ENCODE peak calls at places on chromosomes 11 and 22, in eight cellular contexts. M, B, V, A, O, T, Y and G are unnamed samples.

GRCh38 chr11:20739004-20739612 is 69.7 kb downstream of the NELL1 start:
- DNase-seq in O (no peak), M (no peak), V (no peak), Y (no peak), B (no peak), T (no peak), A (no peak), G (no peak)

GRCh38 chr11:69002101-69002742 is 10.8 kb downstream of the MRGPRF start:
- DNase-seq in V (no peak), B (no peak), M (no peak), T (no peak), O (no peak), Y (no peak), A (no peak), G (no peak)

GRCh38 chr11:79396674-79397073 is 44.2 kb downstream of the TENM4 start:
- DNase-seq in O (no peak), T (no peak), M (no peak), B (no peak), V (no peak), A (no peak), Y (no peak), G (no peak)

GRCh38 chr11:94926698-94927237 is 46.6 kb downstream of the CWC15 start:
- DNase-seq in B (peak; percentile 31), Y (peak; percentile 83), T (peak; percentile 35), V (peak; percentile 74), M (no peak), A (no peak), O (peak; percentile 93), G (no peak)

GRCh38 chr11:104484784-104485554 is 321.0 kb upstream of the PDGFD start:
- DNase-seq in O (no peak), Y (no peak), V (no peak), A (no peak), T (no peak), B (no peak), M (no peak), G (no peak)

GRCh38 chr22:22702159-22702873 is 57.9 kb downstream of the GGTLC2 start:
- DNase-seq in M (no peak), Y (no peak), A (peak; percentile 33), B (no peak), O (no peak), T (no peak), V (no peak), G (no peak)

GRCh38 chr11:117498791-117499190 is 171.1 kb downstream of the CEP164 start:
- DNase-seq in B (no peak), V (no peak), T (no peak), M (no peak), Y (no peak), A (no peak), O (no peak), G (no peak)

GRCh38 chr11:96228472-96228871 is 114.5 kb downstream of the MAML2 start:
- DNase-seq in A (no peak), T (peak; percentile 88), M (peak; percentile 49), V (peak; percentile 83), O (peak; percentile 58), B (no peak), Y (peak; percentile 61), G (no peak)

GRCh38 chr11:111500481-111500880 is 11.7 kb downstream of the BTG4 start:
- DNase-seq in Y (no peak), A (no peak), B (no peak), O (no peak), T (no peak), M (no peak), V (no peak), G (no peak)

GRCh38 chr11:66100272-66101037 is 30.4 kb downstream of the PACS1 start:
- DNase-seq in B (no peak), V (peak; percentile 71), T (peak; percentile 52), M (no peak), A (peak; percentile 80), O (no peak), Y (no peak), G (peak; percentile 58)

GRCh38 chr11:126951465-126951864 is 49.1 kb downstream of the KIRREL3 start:
- DNase-seq in V (no peak), A (no peak), M (no peak), T (no peak), Y (no peak), B (no peak), O (no peak), G (no peak)

GRCh38 chr22:19177164-19178064 is 1.1 kb downstream of the SLC25A1 start:
- DNase-seq in Y (no peak), M (no peak), A (no peak), T (no peak), B (no peak), V (peak; percentile 20), O (no peak), G (no peak)

GRCh38 chr22:18156878-18157713 is 7.1 kb downstream of the USP18 start:
- DNase-seq in T (peak; percentile 53), M (peak; percentile 26), V (peak; percentile 89), B (peak; percentile 82), A (peak; percentile 74), Y (peak; percentile 96), O (peak; percentile 92), G (no peak)

GRCh38 chr11:70610561-70610960 is 212.2 kb downstream of the CTTN start:
- DNase-seq in B (no peak), T (no peak), Y (peak; percentile 49), V (no peak), A (no peak), M (no peak), O (no peak), G (no peak)

GRCh38 chr11:131408011-131408640 is 37.7 kb downstream of the NTM start:
- DNase-seq in V (no peak), Y (peak; percentile 45), O (peak; percentile 67), B (no peak), A (peak; percentile 16), M (peak; percentile 6), T (peak; percentile 9), G (no peak)

GRCh38 chr11:77071077-77071476 is 4.3 kb downstream of the CAPN5 start:
- DNase-seq in V (no peak), A (no peak), M (no peak), B (no peak), Y (no peak), T (no peak), O (no peak), G (no peak)

GRCh38 chr22:32306561-32306960 is 51.1 kb upstream of the RFPL3 start:
- DNase-seq in O (no peak), M (no peak), V (no peak), Y (no peak), B (no peak), T (no peak), A (no peak), G (no peak)

GRCh38 chr11:111566324-111566723 is 25.8 kb downstream of the LAYN start:
- DNase-seq in T (no peak), B (no peak), A (no peak), M (no peak), O (no peak), V (no peak), Y (no peak), G (no peak)

GRCh38 chr11:107018274-107018901 is at the start of gene GUCY1A2:
- DNase-seq in T (no peak), M (no peak), Y (peak; percentile 19), O (peak; percentile 30), A (peak; percentile 12), B (no peak), V (peak; percentile 5), G (no peak)

GRCh38 chr22:29469755-29470154 is 10.3 kb upstream of the NEFH start:
- DNase-seq in V (no peak), M (no peak), B (no peak), O (no peak), T (no peak), Y (no peak), A (no peak), G (no peak)

GRCh38 chr22:37193629-37194191 is 5.7 kb upstream of the C1QTNF6 start:
- DNase-seq in O (no peak), T (peak; percentile 68), M (peak; percentile 10), Y (no peak), V (no peak), A (peak; percentile 59), B (no peak), G (no peak)

GRCh38 chr11:69144719-69145365 is 10.9 kb upstream of the SMIM38 start:
- DNase-seq in O (peak; percentile 46), T (no peak), B (no peak), Y (peak; percentile 14), A (peak; percentile 73), V (no peak), M (no peak), G (no peak)

GRCh38 chr11:7436657-7437056 is 48.6 kb upstream of the OLFML1 start:
- DNase-seq in T (no peak), Y (no peak), A (peak; percentile 32), B (no peak), O (no peak), V (peak; percentile 2), M (no peak), G (no peak)

GRCh38 chr11:69867076-69868002 is 48.1 kb upstream of the FGF3 start:
- DNase-seq in A (no peak), T (peak; percentile 13), O (peak; percentile 42), V (peak; percentile 23), M (no peak), B (peak; percentile 49), Y (peak; percentile 83), G (no peak)